ENCODE peak calls at places on chromosome 7, in six cellular contexts. Y is A549, I is HepG2, V is GM12878, B is K562, R is endothelial cell of umbilical vein. K is an unnamed sample.

GRCh38 chr7:98051118-98051744 is 55.4 kb upstream of the LMTK2 start:
- DNase-seq in B (peak), V (no peak), R (no peak), I (peak), Y (no peak), K (no peak)

GRCh38 chr7:99410635-99411034 is 1.9 kb downstream of the BUD31 start:
- DNase-seq in V (no peak), I (no peak), B (no peak), R (no peak), Y (no peak), K (no peak)

GRCh38 chr7:98217623-98218582 is 6.7 kb downstream of the BHLHA15 start:
- DNase-seq in Y (no peak), B (no peak), V (no peak), I (peak), R (peak), K (peak)

GRCh38 chr7:40700653-40701475 is 566.1 kb downstream of the SUGCT start:
- DNase-seq in B (no peak), I (no peak), V (no peak), R (no peak), Y (no peak), K (peak)

GRCh38 chr7:15557686-15558085 is 4.1 kb downstream of the AGMO start:
- DNase-seq in Y (no peak), I (no peak), R (no peak), V (no peak), B (no peak), K (no peak)

GRCh38 chr7:23216021-23216420 is 30.6 kb upstream of the GPNMB start:
- DNase-seq in R (no peak), I (no peak), B (no peak), V (no peak), Y (no peak), K (peak)

GRCh38 chr7:155132431-155132830 is 62.3 kb downstream of the HTR5A start:
- DNase-seq in R (no peak), V (no peak), I (no peak), Y (no peak), B (no peak), K (no peak)

GRCh38 chr7:99106869-99107268 is 37.0 kb downstream of the SMURF1 start:
- DNase-seq in Y (no peak), I (no peak), V (no peak), R (peak), B (no peak), K (no peak)

GRCh38 chr7:1087952-1088920 is at the start of gene GPER1:
- DNase-seq in B (no peak), Y (no peak), V (no peak), I (peak), R (no peak), K (no peak)

GRCh38 chr7:47407821-47408674 is 173.9 kb downstream of the TNS3 start:
- DNase-seq in Y (no peak), B (peak), V (no peak), I (no peak), R (no peak), K (no peak)

GRCh38 chr7:131948434-131949053 is 392.1 kb upstream of the PODXL start:
- DNase-seq in V (no peak), Y (peak), B (no peak), R (peak), I (peak), K (no peak)

GRCh38 chr7:30911561-30911969 is at the start of gene AQP1:
- DNase-seq in R (peak), V (no peak), Y (no peak), B (peak), I (no peak), K (no peak)

GRCh38 chr7:30923009-30923773 is 11.5 kb downstream of the AQP1 start:
- DNase-seq in Y (no peak), B (no peak), V (no peak), R (no peak), I (no peak), K (no peak)

GRCh38 chr7:132250480-132251326 is 325.6 kb downstream of the PLXNA4 start:
- DNase-seq in Y (no peak), V (no peak), R (no peak), I (peak), B (no peak), K (no peak)

GRCh38 chr7:97973206-97973658 is 16.8 kb downstream of the OCM2 start:
- DNase-seq in R (no peak), Y (peak), B (peak), I (no peak), V (no peak), K (no peak)

GRCh38 chr7:158613481-158613880 is 25.9 kb upstream of the PTPRN2 start:
- DNase-seq in R (no peak), V (peak), I (no peak), Y (no peak), B (no peak), K (peak)

GRCh38 chr7:76296743-76297740 is 5.4 kb upstream of the HSPB1 start:
- DNase-seq in V (no peak), B (no peak), Y (no peak), I (peak), R (no peak), K (no peak)

GRCh38 chr7:127598318-127598717 is 4.8 kb downstream of the FSCN3 start:
- DNase-seq in R (no peak), Y (peak), B (peak), V (no peak), I (peak), K (peak)

GRCh38 chr7:132160525-132161230 is 415.6 kb downstream of the PLXNA4 start:
- DNase-seq in I (no peak), V (no peak), R (no peak), B (no peak), Y (no peak), K (no peak)

GRCh38 chr7:4003536-4003935 is 678.6 kb upstream of the FOXK1 start:
- DNase-seq in Y (no peak), I (no peak), V (no peak), R (no peak), B (no peak), K (no peak)

GRCh38 chr7:47371733-47372368 is 210.1 kb downstream of the TNS3 start:
- DNase-seq in R (peak), B (peak), V (no peak), Y (peak), I (no peak), K (no peak)

GRCh38 chr7:100890640-100891521 is 1.4 kb upstream of the UFSP1 start:
- DNase-seq in V (no peak), B (peak), Y (no peak), I (no peak), R (no peak), K (peak)

GRCh38 chr7:30422922-30423321 is 55.7 kb downstream of the NOD1 start:
- DNase-seq in V (no peak), R (peak), I (no peak), B (no peak), Y (no peak), K (no peak)

GRCh38 chr7:151307536-151307935 is 34.1 kb upstream of the NUB1 start:
- DNase-seq in R (no peak), Y (no peak), V (no peak), I (no peak), B (no peak), K (no peak)

GRCh38 chr7:147492621-147493020 is 1097.9 kb upstream of the C7orf33 start:
- DNase-seq in V (no peak), B (no peak), Y (no peak), I (no peak), R (no peak), K (no peak)
- TF ChIP-seq POLR2A in V (no peak), B (no peak), Y (no peak), I (no peak), R (no peak), K (no peak)

GRCh38 chr7:114986181-114986800 is 64.4 kb downstream of the MDFIC start:
- DNase-seq in B (no peak), R (no peak), Y (no peak), I (no peak), V (no peak), K (no peak)

GRCh38 chr7:114986805-114987204 is 64.9 kb downstream of the MDFIC start:
- DNase-seq in I (no peak), R (no peak), V (no peak), B (no peak), Y (no peak), K (no peak)

GRCh38 chr7:114988035-114988434 is 66.1 kb downstream of the MDFIC start:
- DNase-seq in Y (no peak), R (no peak), B (no peak), I (no peak), V (no peak), K (no peak)

GRCh38 chr7:114989531-114989930 is 67.6 kb downstream of the MDFIC start:
- DNase-seq in V (no peak), I (no peak), R (no peak), B (no peak), Y (no peak), K (no peak)

DNA sequence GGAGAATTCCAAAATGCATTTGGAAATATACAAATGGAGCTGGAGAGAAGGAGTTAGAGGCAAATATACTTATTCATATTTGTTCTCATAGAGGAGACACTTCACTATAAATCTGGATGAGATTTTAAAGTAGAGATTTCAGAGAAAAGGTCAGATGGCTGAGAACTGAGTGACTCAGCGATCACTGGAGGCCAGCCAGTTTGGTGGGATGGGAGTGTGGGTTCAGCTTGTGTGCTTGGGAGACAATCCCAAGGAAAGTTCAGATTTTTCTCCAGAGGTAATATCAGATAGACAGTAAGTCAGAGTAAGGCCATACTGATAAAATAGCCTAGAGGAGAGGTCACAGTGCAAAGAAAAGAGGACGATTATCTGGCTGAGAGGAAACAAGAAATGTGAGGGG is 66.9 kb downstream of the MDFIC start:
- DNase-seq in B (no peak), V (no peak), Y (peak), I (no peak), R (peak), K (no peak)
- TF ChIP-seq MYC in B (no peak), V (no peak), Y (no peak), I (no peak), R (no peak), K (no peak)

GRCh38 chr7:5699467-5699866 is 82.0 kb downstream of the RNF216 start:
- DNase-seq in Y (no peak), R (no peak), I (no peak), B (no peak), V (no peak), K (no peak)

GRCh38 chr7:5697754-5698487 is 83.5 kb downstream of the RNF216 start:
- DNase-seq in I (no peak), Y (no peak), B (no peak), R (no peak), V (no peak), K (no peak)

GRCh38 chr7:5700391-5700985 is 81.0 kb downstream of the RNF216 start:
- DNase-seq in I (no peak), V (no peak), Y (no peak), R (no peak), B (no peak), K (no peak)

GRCh38 chr7:5701085-5701914 is 80.2 kb downstream of the RNF216 start:
- DNase-seq in Y (no peak), V (peak), B (no peak), I (no peak), R (peak), K (peak)

DNA sequence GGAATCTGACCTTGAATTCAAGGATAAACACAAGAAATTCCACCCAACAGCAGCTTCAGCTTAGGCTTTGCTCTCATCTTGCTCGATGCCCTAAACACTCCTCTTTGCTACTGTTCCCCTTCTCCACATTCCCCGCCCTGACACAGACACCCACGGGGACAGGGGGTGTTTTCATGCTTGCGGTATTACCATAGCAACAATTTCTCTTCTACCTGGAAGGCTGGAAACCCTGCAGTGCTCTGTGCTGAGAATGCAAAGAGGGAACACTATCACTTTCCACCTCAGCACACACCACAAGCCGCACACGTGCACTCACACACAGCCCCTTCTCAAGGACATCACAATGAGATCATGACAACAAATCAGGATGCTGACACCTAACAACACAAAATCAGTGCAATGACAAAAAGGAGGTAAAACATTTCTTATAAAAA is 81.5 kb downstream of the RNF216 start:
- DNase-seq in R (no peak), V (peak), Y (no peak), B (no peak), I (no peak), K (no peak)
- TF ChIP-seq POLR2A in R (no peak), V (peak), Y (no peak), B (no peak), I (no peak), K (no peak)

DNA sequence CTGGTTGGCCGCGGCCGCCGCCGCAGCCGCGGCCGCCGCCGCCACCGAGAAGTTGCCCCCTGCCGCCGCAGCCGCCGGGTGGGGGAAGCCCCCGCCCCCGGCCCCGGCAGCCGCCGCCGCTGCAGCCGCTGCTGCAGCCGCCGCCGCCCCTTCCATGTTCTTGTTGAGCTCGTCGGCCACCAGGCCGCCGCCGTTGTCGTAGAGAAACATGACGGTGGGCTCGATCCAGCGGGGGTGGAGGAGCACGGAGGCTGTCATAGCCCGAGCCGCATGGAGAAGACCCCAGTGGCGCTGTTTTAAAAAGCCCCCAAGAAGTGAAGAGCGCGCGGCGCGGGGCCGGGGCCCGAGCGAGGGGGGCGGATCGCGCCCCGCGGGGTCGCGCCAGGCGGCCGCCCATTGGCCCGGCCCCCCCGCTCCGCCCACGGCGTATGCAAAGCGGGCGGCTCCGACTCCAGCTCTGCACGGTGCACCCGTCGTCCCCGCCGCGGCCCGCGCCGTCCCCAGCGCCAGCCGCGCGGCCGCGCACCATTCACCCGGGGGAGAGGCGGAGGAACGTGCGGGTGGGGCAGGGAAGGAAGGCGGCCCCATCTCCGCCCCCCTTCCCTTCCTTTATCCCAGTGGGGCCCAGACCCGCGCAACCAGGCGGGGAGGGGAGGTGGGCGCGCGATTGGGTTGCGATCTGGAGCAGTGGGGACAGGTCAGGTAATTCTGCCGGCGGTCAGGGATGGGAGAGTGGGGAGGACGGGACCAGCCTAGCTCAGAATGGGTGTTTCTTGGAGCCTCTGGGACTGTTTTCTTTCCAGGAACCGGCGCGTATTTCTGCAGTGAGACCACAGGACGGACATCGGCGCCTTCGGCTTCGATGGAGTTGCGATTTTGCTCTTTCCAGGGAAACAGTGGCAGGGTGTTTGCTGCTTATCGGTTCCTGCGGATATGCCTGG is at the start of gene HOXA13:
- DNase-seq in V (no peak), B (peak), R (no peak), Y (peak), I (no peak), K (peak)
- TF ChIP-seq MYC in V (no peak), B (no peak), R (no peak), Y (peak), I (peak), K (no peak)

GRCh38 chr7:120987683-120988590 is 574 bp upstream of the CPED1 start:
- DNase-seq in V (peak), Y (peak), I (peak), R (peak), B (peak), K (peak)
- TF ChIP-seq POLR2A in V (no peak), Y (no peak), I (no peak), R (no peak), B (peak), K (no peak)

GRCh38 chr7:42456756-42457276 is 219.8 kb upstream of the GLI3 start:
- DNase-seq in V (no peak), Y (no peak), I (no peak), B (no peak), R (no peak), K (peak)
- TF ChIP-seq MYC in V (no peak), Y (no peak), I (no peak), B (no peak), R (no peak), K (no peak)

GRCh38 chr7:129434172-129434845 is at the start of gene STRIP2:
- DNase-seq in V (peak), I (peak), B (peak), Y (peak), R (peak), K (peak)
- TF ChIP-seq POLR2A in V (peak), I (peak), B (peak), Y (peak), R (peak), K (peak)

GRCh38 chr7:18978108-18978495 is 139.3 kb downstream of the TWIST1 start:
- DNase-seq in R (peak), B (no peak), I (no peak), V (no peak), Y (no peak), K (no peak)
- TF ChIP-seq MYC in R (no peak), B (no peak), I (no peak), V (no peak), Y (no peak), K (no peak)

GRCh38 chr7:50612704-50613103 is 47.5 kb upstream of the DDC start:
- DNase-seq in Y (no peak), B (no peak), V (no peak), R (no peak), I (no peak), K (no peak)

GRCh38 chr7:50613473-50613872 is 48.3 kb upstream of the DDC start:
- DNase-seq in Y (no peak), R (no peak), V (no peak), I (no peak), B (no peak), K (no peak)

GRCh38 chr7:50608196-50608906 is 43.1 kb upstream of the DDC start:
- DNase-seq in B (no peak), V (no peak), Y (no peak), I (no peak), R (no peak), K (no peak)

GRCh38 chr7:50607524-50608125 is 42.4 kb upstream of the DDC start:
- DNase-seq in Y (no peak), V (no peak), B (no peak), I (no peak), R (no peak), K (no peak)

DNA sequence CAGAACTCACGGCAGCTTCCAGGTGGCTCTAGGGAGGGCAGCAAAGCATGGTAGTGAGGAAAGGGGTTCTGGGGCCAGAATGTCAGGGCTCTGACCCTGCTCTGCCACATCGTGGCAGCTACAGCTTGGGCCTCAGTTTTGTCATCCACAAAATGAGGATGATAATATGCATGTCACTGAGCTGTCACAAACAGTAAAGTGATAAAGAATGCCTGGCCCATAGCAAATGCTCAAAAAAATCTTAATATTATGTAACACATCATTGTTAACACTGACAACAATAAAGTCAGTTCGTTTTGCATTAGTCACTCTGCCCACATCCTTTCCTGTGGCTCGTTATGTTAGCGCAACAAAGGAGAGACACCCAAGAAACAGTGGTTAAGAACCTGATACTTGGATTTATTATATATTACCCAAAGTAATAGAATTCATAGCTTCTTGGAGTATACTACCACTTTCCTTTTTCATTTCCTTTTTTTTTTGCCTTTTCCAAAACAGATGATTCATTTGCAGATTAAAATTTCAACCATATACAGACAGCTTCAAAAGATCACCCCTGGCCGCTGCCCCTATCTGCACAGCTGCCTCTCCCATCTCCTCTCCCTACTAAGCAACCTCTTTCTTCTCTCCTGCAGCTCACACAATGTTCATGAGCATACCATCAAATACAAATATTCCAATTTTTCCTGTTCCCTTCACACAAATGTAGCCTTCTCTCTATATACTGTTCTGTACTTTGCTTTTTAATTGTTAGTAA is 45.5 kb upstream of the DDC start:
- DNase-seq in Y (no peak), R (peak), I (no peak), V (no peak), B (no peak), K (peak)
- TF ChIP-seq POLR2A in Y (no peak), R (no peak), I (no peak), V (no peak), B (no peak), K (no peak)

GRCh38 chr7:87140271-87140748 is 11.9 kb upstream of the DMTF1 start:
- DNase-seq in V (no peak), Y (no peak), R (peak), I (peak), B (peak), K (no peak)
- TF ChIP-seq MYC in V (no peak), Y (no peak), R (no peak), I (no peak), B (no peak), K (no peak)